ENCODE peak calls at places on chromosomes 1 and 21, in four cellular contexts. R is body of pancreas, T is A673, O is stomach. M is an unnamed sample.

GRCh38 chr21:27694667-27695066 is 727.8 kb upstream of the ADAMTS5 start:
- DNase-seq in R (no peak), T (no peak), O (no peak), M (no peak)

GRCh38 chr1:180380259-180381183 is 121.9 kb downstream of the ACBD6 start:
- DNase-seq in R (no peak), T (no peak), O (no peak), M (no peak)

GRCh38 chr1:24526940-24527542 is 24.4 kb downstream of the RCAN3 start:
- DNase-seq in R (no peak), T (peak; percentile 48), O (no peak), M (peak; percentile 37)

GRCh38 chr1:227318003-227318851 is at the start of gene CDC42BPA:
- DNase-seq in R (peak; percentile 85), T (peak; percentile 96), O (peak; percentile 84), M (peak; percentile 76)

GRCh38 chr1:9449106-9449627 is 90.1 kb upstream of the SLC25A33 start:
- DNase-seq in R (peak; percentile 43), T (peak; percentile 21), O (no peak), M (no peak)

GRCh38 chr1:1322418-1322817 is 2.0 kb downstream of the INTS11 start:
- DNase-seq in R (no peak), T (no peak), O (no peak), M (no peak)

GRCh38 chr1:234863596-234863995 is 253.6 kb upstream of the IRF2BP2 start:
- DNase-seq in R (no peak), T (no peak), O (no peak), M (no peak)

GRCh38 chr1:113058861-113059441 is 14.0 kb upstream of the LRIG2 start:
- DNase-seq in R (no peak), T (peak; percentile 31), O (no peak), M (no peak)

GRCh38 chr1:196193891-196194559 is 414.2 kb downstream of the KCNT2 start:
- DNase-seq in R (no peak), T (no peak), O (no peak), M (no peak)

GRCh38 chr1:237931631-237932030 is 40.9 kb upstream of the ZP4 start:
- DNase-seq in R (no peak), T (no peak), O (no peak), M (no peak)

GRCh38 chr1:153789478-153790148 is 14.4 kb downstream of the SLC27A3 start:
- DNase-seq in R (peak; percentile 68), T (no peak), O (no peak), M (no peak)

GRCh38 chr1:169892819-169893644 is 664 bp downstream of the SCYL3 start:
- DNase-seq in R (peak; percentile 35), T (peak; percentile 31), O (no peak), M (peak; percentile 39)

GRCh38 chr1:200262326-200262965 is 147.4 kb downstream of the ZNF281 start:
- DNase-seq in R (no peak), T (no peak), O (no peak), M (no peak)

GRCh38 chr1:169676001-169676400 is 35.4 kb downstream of the SELL start:
- DNase-seq in R (no peak), T (no peak), O (peak; percentile 29), M (no peak)

GRCh38 chr1:113109908-113110554 is 37.0 kb downstream of the LRIG2 start:
- DNase-seq in R (peak; percentile 19), T (peak; percentile 14), O (no peak), M (no peak)

GRCh38 chr1:75937034-75937433 is 4.8 kb upstream of the ASB17 start:
- DNase-seq in R (no peak), T (no peak), O (no peak), M (no peak)

GRCh38 chr1:28078680-28079626 is 9.5 kb downstream of the EYA3 start:
- DNase-seq in R (no peak), T (no peak), O (no peak), M (no peak)

GRCh38 chr1:206693029-206693428 is 8.3 kb downstream of the MAPKAPK2 start:
- DNase-seq in R (peak; percentile 70), T (no peak), O (peak; percentile 61), M (no peak)

GRCh38 chr1:206694151-206694550 is 9.4 kb downstream of the MAPKAPK2 start:
- DNase-seq in R (no peak), T (no peak), O (no peak), M (no peak)

GRCh38 chr1:206693592-206693991 is 8.9 kb downstream of the MAPKAPK2 start:
- DNase-seq in R (peak; percentile 55), T (no peak), O (no peak), M (no peak)

GRCh38 chr1:206695751-206696150 is 11.0 kb downstream of the MAPKAPK2 start:
- DNase-seq in R (no peak), T (no peak), O (no peak), M (no peak)

DNA sequence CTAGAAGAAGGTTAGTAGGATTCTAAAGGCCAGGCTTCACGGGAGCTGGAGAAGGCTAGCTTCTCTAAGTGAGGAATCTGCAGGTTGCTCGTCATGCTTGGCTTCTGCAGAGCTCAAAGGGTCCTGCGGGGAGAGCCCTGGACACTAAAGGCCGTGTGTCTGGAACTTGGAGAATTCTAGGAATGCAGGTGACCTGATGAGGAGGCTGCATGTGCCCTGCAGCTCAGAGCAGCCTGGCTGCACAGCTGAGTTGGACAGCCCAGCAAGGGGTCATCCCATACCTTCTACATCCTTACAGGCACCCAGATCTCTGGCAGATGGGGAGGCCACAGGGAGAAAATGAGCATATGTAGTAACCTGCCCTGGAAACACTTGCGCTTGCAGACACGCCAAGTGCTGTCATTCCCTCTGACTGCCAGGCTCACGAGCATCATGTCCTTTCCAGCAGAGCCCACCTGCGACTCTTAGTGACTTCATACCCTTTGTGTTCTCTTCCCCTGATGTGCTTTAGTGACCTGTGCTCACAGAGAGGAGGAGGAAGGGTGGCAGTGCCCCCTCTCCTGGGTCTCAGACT is 9.9 kb downstream of the MAPKAPK2 start:
- DNase-seq in R (no peak), T (no peak), O (no peak), M (no peak)
- H3K4me1 ChIP-seq in R (peaks cover 82% of the 10 kb centered on the region), T (peaks cover 4% of the 10 kb centered on the region), O (peaks cover 85% of the 10 kb centered on the region), M (peaks cover 3% of the 10 kb centered on the region)

DNA sequence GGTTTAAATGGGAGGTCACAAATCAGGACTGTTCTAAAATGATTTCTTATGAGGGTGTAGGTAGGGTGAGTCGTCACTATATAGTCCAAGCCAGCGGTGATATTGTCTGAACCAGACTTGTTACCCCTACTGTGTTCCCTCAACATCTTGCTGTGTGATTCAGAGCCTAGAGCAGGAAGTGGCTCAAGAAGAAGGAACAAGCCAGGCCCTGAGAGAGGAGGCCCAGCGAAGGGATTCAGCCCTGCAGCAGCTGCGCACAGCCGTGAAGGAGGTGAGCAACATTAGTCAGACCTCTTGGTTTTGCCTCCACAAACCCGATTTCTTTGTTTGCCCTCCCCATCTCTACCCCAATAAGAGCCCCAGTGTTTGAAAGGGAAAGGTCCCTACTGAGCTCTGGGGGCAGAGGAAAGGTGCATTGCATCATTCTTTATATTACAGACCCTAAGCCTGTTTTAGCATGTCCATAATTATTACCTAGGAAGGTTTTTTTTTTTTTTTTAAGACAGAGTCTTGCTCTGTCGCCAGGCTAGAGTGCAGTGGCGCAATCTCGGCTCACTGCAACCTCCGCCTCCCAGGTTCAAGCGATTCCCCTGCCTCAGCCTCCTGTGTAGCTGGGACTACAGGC is 5.0 kb upstream of the SH3BGRL3 start:
- DNase-seq in R (no peak), T (no peak), O (no peak), M (no peak)
- H3K4me1 ChIP-seq in R (peaks cover 44% of the 10 kb centered on the region), T (peaks cover 35% of the 10 kb centered on the region), O (peaks cover 45% of the 10 kb centered on the region), M (peaks cover 17% of the 10 kb centered on the region)

GRCh38 chr1:204478166-204478899 is 16.3 kb downstream of the PIK3C2B start:
- DNase-seq in R (no peak), T (no peak), O (no peak), M (no peak)

GRCh38 chr1:204480515-204480914 is 14.1 kb downstream of the PIK3C2B start:
- DNase-seq in R (no peak), T (no peak), O (no peak), M (no peak)

GRCh38 chr1:204478921-204479320 is 15.7 kb downstream of the PIK3C2B start:
- DNase-seq in R (no peak), T (no peak), O (no peak), M (no peak)

GRCh38 chr1:204477036-204477740 is 17.4 kb downstream of the PIK3C2B start:
- DNase-seq in R (no peak), T (no peak), O (peak; percentile 50), M (no peak)

DNA sequence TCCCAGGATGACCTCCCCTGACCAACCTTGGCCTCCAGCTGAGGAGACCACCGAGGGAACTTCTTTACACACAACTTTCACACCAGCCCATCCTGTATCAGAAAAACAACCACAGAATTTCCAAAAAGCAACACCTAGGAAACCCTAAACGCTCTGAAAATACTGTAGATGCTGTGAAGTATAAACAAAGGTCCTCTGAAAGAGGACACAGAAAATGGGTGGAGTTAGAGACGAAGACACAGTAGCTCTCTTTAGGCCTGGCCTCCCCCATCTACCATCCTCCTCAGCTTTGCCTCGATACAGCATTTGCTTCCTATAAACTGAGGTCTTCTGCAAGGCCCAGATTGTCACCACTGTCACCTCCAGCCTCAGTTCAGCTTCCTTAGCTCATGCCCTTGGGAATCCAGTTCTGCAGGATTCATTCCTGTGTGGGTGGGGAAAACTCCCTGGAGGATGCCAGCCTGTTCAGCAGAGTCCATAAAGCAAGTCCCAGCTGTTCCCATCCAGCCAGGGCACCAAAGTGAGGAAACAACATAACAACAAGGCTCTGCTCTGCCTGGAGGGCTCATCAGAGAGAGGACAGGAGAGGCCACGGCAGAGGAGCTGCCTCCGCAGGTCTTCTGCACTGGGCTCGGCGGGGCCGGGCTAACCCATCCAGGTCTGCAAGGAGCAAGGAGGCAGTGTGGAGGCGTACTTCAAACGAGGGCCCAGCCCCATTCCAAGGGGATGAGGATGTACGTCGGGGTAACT is 15.0 kb downstream of the PIK3C2B start:
- DNase-seq in R (peak; percentile 48), T (no peak), O (peak; percentile 70), M (peak; percentile 86)
- H3K4me1 ChIP-seq in R (peaks cover 68% of the 10 kb centered on the region), T (peaks cover 28% of the 10 kb centered on the region), O (peaks cover 75% of the 10 kb centered on the region), M (peaks cover 17% of the 10 kb centered on the region)

DNA sequence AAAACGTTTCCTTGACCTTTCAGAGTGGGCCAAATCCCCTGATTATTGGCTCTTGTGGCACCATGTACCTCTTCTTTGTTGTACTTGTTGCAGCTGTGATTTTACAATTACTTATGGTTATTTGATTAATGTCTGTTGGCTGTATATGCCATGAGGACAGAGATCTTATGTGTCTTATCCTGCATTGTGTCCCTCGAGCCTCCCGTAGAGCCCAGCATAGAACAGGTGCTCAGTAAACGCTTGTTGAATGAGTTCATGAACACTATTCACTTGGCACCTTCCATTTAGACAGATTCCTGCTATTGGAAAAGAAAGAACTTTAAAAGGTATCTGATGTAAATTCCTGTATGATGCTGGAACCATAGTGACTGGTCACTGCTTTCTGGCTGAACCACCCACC is 48.4 kb downstream of the PGM1 start:
- DNase-seq in R (no peak), T (no peak), O (no peak), M (no peak)
- H3K4me1 ChIP-seq in R (peaks cover 83% of the 10 kb centered on the region), T (no peaks in the 10 kb centered on the region), O (peaks cover 27% of the 10 kb centered on the region), M (no peaks in the 10 kb centered on the region)

M was measured in colonic mucosa.